ENCODE peak calls at places on chromosomes 2 and 18, in seven cellular contexts. L is WTC11, Z is IMR-90, J is neural progenitor cell, T is AG09319, D is fibroblast of the aortic adventitia, H is B cell. N is an unnamed sample.

GRCh38 chr2:64649626-64650025 is 4.1 kb downstream of the SERTAD2 start:
- DNase-seq in L (no peak), Z (no peak), J (peak), T (no peak), D (no peak), H (no peak), N (no peak)

GRCh38 chr2:230411484-230412368 is 4.3 kb upstream of the SP100 start:
- DNase-seq in L (peak), Z (peak), J (peak), T (no peak), D (peak), H (peak), N (peak)

GRCh38 chr2:79511320-79511951 is 1.4 kb upstream of the CTNNA2 start:
- DNase-seq in L (peak), Z (peak), J (peak), T (no peak), D (peak), H (no peak), N (no peak)

GRCh38 chr18:27378396-27379094 is 193.4 kb upstream of the CHST9 start:
- DNase-seq in L (no peak), Z (no peak), J (no peak), T (no peak), D (peak), H (no peak), N (no peak)

GRCh38 chr2:45777996-45778719 is 126.7 kb downstream of the PRKCE start:
- DNase-seq in L (no peak), Z (no peak), J (no peak), T (no peak), D (no peak), H (no peak), N (no peak)

GRCh38 chr2:133486706-133487305 is 81.5 kb downstream of the NCKAP5 start:
- DNase-seq in L (no peak), Z (peak), J (no peak), T (no peak), D (peak), H (no peak), N (no peak)

GRCh38 chr2:50126077-50126476 is 905.9 kb downstream of the NRXN1 start:
- DNase-seq in L (no peak), Z (no peak), J (no peak), T (no peak), D (no peak), H (no peak), N (no peak)

GRCh38 chr2:12169721-12170120 is 423.3 kb downstream of the LPIN1 start:
- DNase-seq in L (no peak), Z (peak), J (peak), T (peak), D (peak), H (no peak), N (no peak)

GRCh38 chr2:44360749-44361329 is 455 bp downstream of the PREPL start:
- DNase-seq in L (no peak), Z (peak), J (peak), T (no peak), D (peak), H (peak), N (no peak)

GRCh38 chr2:69217333-69218080 is 169.5 kb downstream of the GFPT1 start:
- DNase-seq in L (no peak), Z (no peak), J (no peak), T (no peak), D (no peak), H (no peak), N (no peak)

GRCh38 chr18:31942999-31943894 is at the start of gene TRAPPC8:
- DNase-seq in L (peak), Z (peak), J (peak), T (peak), D (peak), H (peak), N (peak)
- TF ChIP-seq CTCF in L (no peak), Z (no peak), J (no peak), T (no peak), D (no peak), H (no peak), N (peak)

GRCh38 chr18:644395-645004 is 13.0 kb upstream of the TYMS start:
- DNase-seq in L (no peak), Z (no peak), J (no peak), T (no peak), D (no peak), H (no peak), N (peak)
- TF ChIP-seq CTCF in L (no peak), Z (no peak), J (no peak), T (no peak), D (peak), H (no peak), N (no peak)

GRCh38 chr18:58536187-58536516 is 92.7 kb downstream of the ALPK2 start:
- DNase-seq in L (no peak), Z (no peak), J (no peak), T (no peak), D (no peak), H (no peak), N (no peak)
- TF ChIP-seq CTCF in L (no peak), Z (no peak), J (no peak), T (no peak), D (no peak), H (no peak), N (no peak)

DNA sequence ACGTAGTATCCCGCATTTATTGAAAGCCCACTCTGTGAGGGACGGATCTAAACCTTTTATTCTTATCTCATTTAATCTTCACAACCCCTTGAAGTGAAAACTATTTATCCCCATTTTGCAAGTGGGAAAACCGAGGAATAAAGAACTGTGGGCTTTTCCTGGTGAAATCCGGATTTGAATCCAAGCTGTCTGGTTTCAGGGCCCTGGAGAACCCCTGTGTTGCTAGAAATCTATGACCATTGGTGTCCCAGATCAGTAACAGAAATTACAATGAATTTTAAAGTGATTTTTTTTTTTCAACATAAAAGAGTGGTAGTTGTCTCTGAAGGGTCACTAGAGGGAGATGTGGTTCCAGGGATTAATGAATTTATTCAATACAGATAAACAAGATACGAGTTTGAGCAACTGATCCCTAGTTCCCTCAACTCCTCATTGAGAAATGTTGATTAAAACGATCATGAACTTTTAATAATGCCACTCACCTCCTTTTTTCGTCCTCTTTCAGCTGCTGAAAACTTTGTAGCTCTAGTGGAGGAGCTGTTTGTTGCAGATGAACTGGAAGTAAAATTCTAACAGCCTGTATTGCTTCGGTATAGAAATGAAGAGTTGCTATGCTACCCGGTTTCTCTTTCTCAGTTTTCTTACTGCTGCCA is 940 bp downstream of the XRCC5 start:
- DNase-seq in L (no peak), Z (peak), J (peak), T (peak), D (peak), H (no peak), N (no peak)
- TF ChIP-seq CTCF in L (no peak), Z (peak), J (peak), T (peak), D (peak), H (peak), N (peak)

GRCh38 chr18:13107074-13107473 is 111.5 kb upstream of the LDLRAD4 start:
- DNase-seq in L (no peak), Z (peak), J (no peak), T (no peak), D (peak), H (no peak), N (no peak)

GRCh38 chr18:13101659-13101992 is 110.5 kb downstream of the CEP192 start:
- DNase-seq in L (no peak), Z (no peak), J (no peak), T (no peak), D (no peak), H (no peak), N (no peak)

GRCh38 chr18:13100942-13101658 is 109.9 kb downstream of the CEP192 start:
- DNase-seq in L (no peak), Z (no peak), J (no peak), T (no peak), D (no peak), H (no peak), N (no peak)

GRCh38 chr18:13105059-13105458 is 113.5 kb upstream of the LDLRAD4 start:
- DNase-seq in L (no peak), Z (no peak), J (no peak), T (no peak), D (no peak), H (no peak), N (no peak)

GRCh38 chr18:13103366-13103765 is 112.2 kb downstream of the CEP192 start:
- DNase-seq in L (no peak), Z (no peak), J (no peak), T (no peak), D (no peak), H (no peak), N (no peak)
- TF ChIP-seq CTCF in L (peak), Z (peak), J (peak), T (no peak), D (peak), H (peak), N (peak)

DNA sequence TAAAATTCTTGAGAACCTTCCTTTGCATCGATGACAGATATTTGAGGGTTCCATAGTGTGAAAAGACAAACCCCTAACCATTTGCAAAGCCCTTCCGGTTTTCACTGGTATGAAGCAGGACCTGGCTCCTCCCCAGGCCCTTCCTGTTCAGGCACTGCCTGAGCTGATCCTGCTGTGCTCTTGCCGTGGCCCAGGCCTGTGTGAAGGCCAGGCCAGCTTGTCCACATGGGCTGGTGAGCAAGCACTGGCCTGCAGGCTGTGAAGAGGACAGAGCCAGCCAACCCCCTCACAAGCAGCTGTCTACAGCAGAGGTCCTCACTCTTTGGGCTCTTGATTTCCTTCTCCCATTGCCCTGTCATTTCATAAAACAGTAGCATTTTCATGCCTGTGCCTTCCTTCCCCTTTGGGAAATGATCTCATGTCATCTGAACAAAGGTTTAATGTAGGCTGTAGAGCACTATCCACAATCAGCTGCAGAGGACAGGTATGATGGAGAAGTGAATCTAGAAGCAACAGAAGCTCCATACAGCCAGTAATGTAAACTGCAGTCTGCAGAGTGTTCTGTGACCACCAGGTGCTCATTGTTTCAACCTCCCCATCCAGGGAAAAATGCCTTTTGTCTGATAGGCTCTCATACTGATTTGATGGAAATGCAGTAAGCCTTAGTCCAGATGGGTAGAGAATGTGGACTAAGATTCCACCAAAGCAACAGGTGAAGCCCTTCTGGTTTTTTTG is 19.8 kb downstream of the MPHOSPH10 start:
- DNase-seq in L (no peak), Z (no peak), J (no peak), T (no peak), D (no peak), H (no peak), N (no peak)
- TF ChIP-seq CTCF in L (no peak), Z (no peak), J (no peak), T (no peak), D (no peak), H (no peak), N (no peak)

GRCh38 chr2:183866666-183867065 is 731.7 kb upstream of the ZNF804A start:
- DNase-seq in L (no peak), Z (no peak), J (no peak), T (no peak), D (no peak), H (no peak), N (no peak)
- TF ChIP-seq CTCF in L (no peak), Z (no peak), J (no peak), T (no peak), D (no peak), H (no peak), N (no peak)

N was measured in GM13977.